ENCODE peak calls at places on chromosome 6, in four cellular contexts. C is AG04450; N is activated naive CD4-positive, alpha-beta T cell treated with Interleukin-2 at 50 U/mL for 16 hours; Y is left ventricle myocardium inferior. K is an unnamed sample.

GRCh38 chr6:138800377-138801150 is 4.7 kb downstream of the ECT2L start:
- DNase-seq in C (no peak), N (no peak), Y (no peak), K (no peak)

GRCh38 chr6:89313006-89313405 is 2.1 kb downstream of the GABRR2 start:
- DNase-seq in C (peak), N (no peak), Y (no peak), K (no peak)

GRCh38 chr6:121285041-121285440 is 49.2 kb downstream of the TBC1D32 start:
- DNase-seq in C (no peak), N (no peak), Y (no peak), K (no peak)

GRCh38 chr6:92762414-92763374 is 656.7 kb downstream of the EPHA7 start:
- DNase-seq in C (no peak), N (no peak), Y (no peak), K (no peak)

GRCh38 chr6:140415266-140415665 is 1040.8 kb upstream of the CITED2 start:
- DNase-seq in C (no peak), N (no peak), Y (no peak), K (no peak)

GRCh38 chr6:163814494-163815364 is 400.2 kb downstream of the QKI start:
- DNase-seq in C (no peak), N (no peak), Y (no peak), K (no peak)

GRCh38 chr6:27872634-27873028 is 39.6 kb downstream of the OR2B2 start:
- DNase-seq in C (no peak), N (peak), Y (no peak), K (peak)

GRCh38 chr6:107264357-107264831 is 149.1 kb upstream of the BEND3 start:
- DNase-seq in C (peak), N (no peak), Y (no peak), K (no peak)

GRCh38 chr6:164947174-164947573 is 362.2 kb downstream of the C6orf118 start:
- DNase-seq in C (no peak), N (no peak), Y (no peak), K (no peak)

GRCh38 chr6:4774715-4775590 is 1.3 kb upstream of the CDYL start:
- DNase-seq in C (no peak), N (no peak), Y (peak), K (peak)

GRCh38 chr6:53998293-53998692 is 113.0 kb upstream of the MLIP start:
- DNase-seq in C (no peak), N (no peak), Y (no peak), K (no peak)

GRCh38 chr6:101956961-101957360 is 563.5 kb downstream of the GRIK2 start:
- DNase-seq in C (no peak), N (no peak), Y (no peak), K (no peak)

GRCh38 chr6:2028457-2029038 is 216.9 kb downstream of the GMDS start:
- DNase-seq in C (no peak), N (no peak), Y (no peak), K (no peak)

GRCh38 chr6:44976677-44977405 is 351.3 kb upstream of the RUNX2 start:
- DNase-seq in C (no peak), N (no peak), Y (no peak), K (no peak)

GRCh38 chr6:167706313-167707109 is 120.2 kb upstream of the AFDN start:
- DNase-seq in C (no peak), N (peak), Y (no peak), K (peak)

GRCh38 chr6:158506577-158506976 is 53.3 kb upstream of the TMEM181 start:
- DNase-seq in C (no peak), N (no peak), Y (no peak), K (no peak)

GRCh38 chr6:95576621-95577316 is 566 bp upstream of the MANEA start:
- DNase-seq in C (no peak), N (no peak), Y (no peak), K (no peak)

GRCh38 chr6:3226422-3227362 is 761 bp downstream of the TUBB2B start:
- DNase-seq in C (no peak), N (no peak), Y (no peak), K (peak)

GRCh38 chr6:123715243-123715863 is 78.6 kb upstream of the TRDN start:
- DNase-seq in C (no peak), N (no peak), Y (no peak), K (no peak)

GRCh38 chr6:5325173-5325572 is 63.9 kb downstream of the FARS2 start:
- DNase-seq in C (no peak), N (no peak), Y (no peak), K (no peak)

GRCh38 chr6:22231616-22232015 is 65.2 kb downstream of the PRL start:
- DNase-seq in C (no peak), N (no peak), Y (no peak), K (no peak)

GRCh38 chr6:76418657-76419217 is 346.3 kb upstream of the IMPG1 start:
- DNase-seq in C (no peak), N (no peak), Y (no peak), K (no peak)

GRCh38 chr6:34953084-34954025 is 64.3 kb downstream of the ANKS1A start:
- DNase-seq in C (no peak), N (no peak), Y (no peak), K (no peak)

GRCh38 chr6:80638222-80639055 is 532.0 kb downstream of the BCKDHB start:
- DNase-seq in C (peak), N (no peak), Y (no peak), K (peak)

GRCh38 chr6:36334343-36334742 is 2.3 kb downstream of the BNIP5 start:
- DNase-seq in C (no peak), N (no peak), Y (no peak), K (no peak)

GRCh38 chr6:40819182-40819834 is 219.7 kb downstream of the UNC5CL start:
- DNase-seq in C (no peak), N (no peak), Y (no peak), K (peak)

GRCh38 chr6:146770965-146771735 is 172.4 kb downstream of the ADGB start:
- DNase-seq in C (no peak), N (peak), Y (peak), K (peak)

GRCh38 chr6:31010393-31011060 is at the start of gene MUC22:
- DNase-seq in C (no peak), N (no peak), Y (no peak), K (peak)

GRCh38 chr6:44920952-44921491 is 407.1 kb upstream of the RUNX2 start:
- DNase-seq in C (no peak), N (no peak), Y (no peak), K (no peak)

GRCh38 chr6:162973141-162973872 is 245.5 kb downstream of the PACRG start:
- DNase-seq in C (no peak), N (no peak), Y (no peak), K (no peak)

GRCh38 chr6:105882833-105883232 is 203.3 kb upstream of the PRDM1 start:
- DNase-seq in C (no peak), N (no peak), Y (no peak), K (no peak)

GRCh38 chr6:158776737-158777136 is 42.4 kb downstream of the EZR start:
- DNase-seq in C (no peak), N (no peak), Y (no peak), K (no peak)

K was measured in activated CD4-positive, alpha-beta memory T cell treated with anti-CD3 and anti-CD28 coated beads for 36 hours.